ENCODE peak calls at places on chromosomes 7 and 10, in nine cellular contexts. I, B, J, C, Z, F, Q, U and W are unnamed samples.

GRCh38 chr10:47329905-47330304 is 7.7 kb downstream of the GDF2 start:
- DNase-seq in I (no peak), B (no peak), J (no peak), C (no peak), Z (no peak), F (no peak), Q (no peak), U (no peak), W (no peak)

GRCh38 chr7:12570148-12570528 is 382 bp upstream of the SCIN start:
- DNase-seq in I (no peak), B (no peak), J (no peak), C (peak), Z (no peak), F (no peak), Q (peak), U (no peak), W (no peak)

GRCh38 chr10:58839771-58840170 is 327.1 kb downstream of the BICC1 start:
- DNase-seq in I (no peak), B (no peak), J (no peak), C (no peak), Z (peak), F (no peak), Q (no peak), U (no peak), W (no peak)

GRCh38 chr7:155418304-155418703 is 39.6 kb upstream of the EN2 start:
- DNase-seq in I (no peak), B (no peak), J (no peak), C (no peak), Z (no peak), F (no peak), Q (no peak), U (no peak), W (no peak)

GRCh38 chr10:19169684-19170083 is 121.1 kb downstream of the MALRD1 start:
- DNase-seq in I (no peak), B (no peak), J (peak), C (no peak), Z (no peak), F (no peak), Q (peak), U (no peak), W (peak)

GRCh38 chr10:34816067-34817002 is 1.2 kb upstream of the PARD3 start:
- DNase-seq in I (no peak), B (no peak), J (no peak), C (peak), Z (peak), F (no peak), Q (peak), U (no peak), W (no peak)

GRCh38 chr7:33842141-33842540 is 63.2 kb upstream of the BMPER start:
- DNase-seq in I (no peak), B (no peak), J (no peak), C (no peak), Z (no peak), F (no peak), Q (no peak), U (no peak), W (no peak)

GRCh38 chr7:94908204-94909022 is 1.0 kb downstream of the PPP1R9A start:
- DNase-seq in I (no peak), B (no peak), J (no peak), C (peak), Z (peak), F (no peak), Q (no peak), U (no peak), W (peak)

GRCh38 chr7:102472126-102473041 is 6.3 kb downstream of the POLR2J start:
- DNase-seq in I (no peak), B (no peak), J (no peak), C (no peak), Z (no peak), F (no peak), Q (no peak), U (no peak), W (no peak)

GRCh38 chr7:13826752-13827151 is 162.7 kb downstream of the ETV1 start:
- DNase-seq in I (no peak), B (no peak), J (no peak), C (peak), Z (peak), F (no peak), Q (no peak), U (no peak), W (no peak)

GRCh38 chr10:16843252-16843870 is 26.1 kb upstream of the RSU1 start:
- DNase-seq in I (peak), B (peak), J (peak), C (peak), Z (peak), F (peak), Q (peak), U (peak), W (peak)

GRCh38 chr10:102401735-102402511 is 6.4 kb downstream of the NFKB2 start:
- DNase-seq in I (no peak), B (no peak), J (peak), C (no peak), Z (peak), F (no peak), Q (peak), U (no peak), W (peak)

GRCh38 chr7:74289018-74289659 is at the start of gene CLIP2:
- DNase-seq in I (peak), B (peak), J (peak), C (peak), Z (peak), F (no peak), Q (peak), U (peak), W (peak)

GRCh38 chr10:5888352-5888751 is 1.3 kb downstream of the ANKRD16 start:
- DNase-seq in I (no peak), B (peak), J (no peak), C (peak), Z (peak), F (no peak), Q (peak), U (no peak), W (no peak)

GRCh38 chr7:151552352-151553028 is 32.8 kb upstream of the RHEB start:
- DNase-seq in I (no peak), B (no peak), J (peak), C (no peak), Z (no peak), F (no peak), Q (peak), U (no peak), W (no peak)

GRCh38 chr10:66931340-66931948 is 5.6 kb downstream of the LRRTM3 start:
- DNase-seq in I (no peak), B (peak), J (peak), C (peak), Z (peak), F (peak), Q (peak), U (peak), W (peak)

GRCh38 chr7:117548035-117548434 is 68.2 kb downstream of the CFTR start:
- DNase-seq in I (no peak), B (no peak), J (no peak), C (no peak), Z (no peak), F (no peak), Q (no peak), U (no peak), W (no peak)

GRCh38 chr7:18116661-18117060 is 89.0 kb upstream of the PRPS1L1 start:
- DNase-seq in I (no peak), B (no peak), J (peak), C (no peak), Z (peak), F (no peak), Q (no peak), U (no peak), W (no peak)

GRCh38 chr10:116765549-116766162 is 23.3 kb upstream of the HSPA12A start:
- DNase-seq in I (no peak), B (no peak), J (no peak), C (peak), Z (no peak), F (no peak), Q (peak), U (peak), W (peak)

GRCh38 chr7:127186686-127187085 is 66.1 kb downstream of the GRM8 start:
- DNase-seq in I (no peak), B (no peak), J (no peak), C (no peak), Z (no peak), F (no peak), Q (no peak), U (no peak), W (no peak)

GRCh38 chr7:8154290-8154689 is 107.7 kb downstream of the ICA1 start:
- DNase-seq in I (no peak), B (no peak), J (no peak), C (no peak), Z (no peak), F (no peak), Q (no peak), U (no peak), W (no peak)

GRCh38 chr7:76220185-76221057 is 18.7 kb downstream of the SRRM3 start:
- DNase-seq in I (no peak), B (no peak), J (peak), C (peak), Z (peak), F (no peak), Q (peak), U (no peak), W (peak)

GRCh38 chr7:131235489-131236317 is 92.0 kb upstream of the MKLN1 start:
- DNase-seq in I (no peak), B (no peak), J (peak), C (peak), Z (peak), F (peak), Q (peak), U (peak), W (peak)

GRCh38 chr7:50610521-50611277 is 45.5 kb upstream of the DDC start:
- DNase-seq in I (no peak), B (no peak), J (peak), C (peak), Z (peak), F (peak), Q (peak), U (peak), W (peak)

GRCh38 chr10:106866244-106866845 is 298.2 kb downstream of the SORCS1 start:
- DNase-seq in I (no peak), B (no peak), J (no peak), C (no peak), Z (no peak), F (no peak), Q (no peak), U (no peak), W (no peak)